ENCODE peak calls at places on chromosomes 4 and X, in seven cellular contexts. Q, U, S, R, Z, O and M are unnamed samples.

GRCh38 chrX:111445485-111445884 is 33.5 kb upstream of the DCX start:
- DNase-seq in Q (peak), U (peak), S (peak), R (no peak), Z (peak), O (peak), M (no peak)

GRCh38 chrX:135112096-135112729 is 8.1 kb downstream of the ETDB start:
- DNase-seq in Q (peak), U (peak), S (peak), R (no peak), Z (peak), O (peak), M (peak)

GRCh38 chrX:43882294-43882681 is at the start of gene MAOB:
- DNase-seq in Q (no peak), U (no peak), S (no peak), R (no peak), Z (peak), O (peak), M (peak)

GRCh38 chr4:173333658-173334084 is 487 bp downstream of the HMGB2 start:
- DNase-seq in Q (no peak), U (no peak), S (no peak), R (peak), Z (peak), O (peak), M (no peak)

GRCh38 chrX:39144965-39145364 is 343.7 kb downstream of the MID1IP1 start:
- DNase-seq in Q (no peak), U (no peak), S (no peak), R (no peak), Z (no peak), O (peak), M (no peak)

GRCh38 chrX:46803140-46803539 is 33.7 kb upstream of the RP2 start:
- DNase-seq in Q (peak), U (no peak), S (no peak), R (no peak), Z (peak), O (peak), M (no peak)

GRCh38 chr4:79650794-79651431 is 242.9 kb upstream of the GK2 start:
- DNase-seq in Q (no peak), U (peak), S (no peak), R (no peak), Z (peak), O (peak), M (no peak)

GRCh38 chr4:22029803-22030202 is 81.2 kb upstream of the KCNIP4 start:
- DNase-seq in Q (no peak), U (peak), S (no peak), R (no peak), Z (peak), O (no peak), M (no peak)

GRCh38 chrX:70592091-70592490 is 147.5 kb downstream of the DLG3 start:
- DNase-seq in Q (peak), U (peak), S (peak), R (no peak), Z (peak), O (peak), M (no peak)

GRCh38 chrX:136397001-136397400 is 90.7 kb upstream of the BRS3 start:
- DNase-seq in Q (peak), U (peak), S (no peak), R (no peak), Z (peak), O (no peak), M (peak)

GRCh38 chr4:87633239-87633638 is 16.8 kb upstream of the DMP1 start:
- DNase-seq in Q (peak), U (no peak), S (no peak), R (no peak), Z (peak), O (peak), M (no peak)
- H3K4me3 ChIP-seq in Q (no peak), U (no peak), S (no peak), R (no peak), Z (no peak), O (no peak), M (no peak)

DNA sequence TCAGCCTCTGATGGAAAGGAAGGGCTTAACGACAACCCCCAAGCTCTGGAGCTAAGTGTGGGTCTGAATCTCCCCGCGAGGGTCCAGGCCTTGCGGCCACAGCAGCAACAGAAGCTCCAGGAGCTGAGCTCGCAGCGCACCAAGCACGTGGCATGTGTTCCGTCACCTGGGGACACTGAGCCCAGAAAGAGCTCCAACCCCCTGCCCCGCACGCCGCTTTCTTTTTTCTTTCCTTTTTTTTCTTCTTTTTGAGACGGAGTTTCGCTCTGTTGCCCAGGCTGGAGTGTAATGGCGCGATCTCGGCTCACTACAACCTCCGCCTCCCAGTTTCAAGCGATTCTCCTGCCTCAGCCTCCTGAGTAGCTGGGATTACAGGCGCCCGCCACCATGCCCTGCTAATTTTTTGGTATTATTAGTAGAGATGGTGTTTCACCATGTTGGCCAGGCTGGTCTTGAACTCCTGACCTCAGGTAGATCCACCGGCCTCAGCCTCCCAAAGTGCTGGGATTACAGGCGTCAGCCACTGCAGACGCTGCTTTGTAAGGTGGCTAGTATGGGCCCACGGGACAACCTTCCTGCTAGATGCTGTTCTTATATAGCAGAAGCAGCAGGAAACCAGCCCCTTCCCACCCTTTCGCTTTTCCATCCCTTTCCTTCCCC is 685 bp upstream of the TNIP2 start:
- DNase-seq in Q (no peak), U (no peak), S (no peak), R (no peak), Z (no peak), O (no peak), M (no peak)
- H3K4me3 ChIP-seq in Q (peak), U (peak), S (peak), R (peak), Z (peak), O (peak), M (peak)

GRCh38 chr4:2812985-2813384 is 20.1 kb downstream of the SH3BP2 start:
- DNase-seq in Q (no peak), U (no peak), S (no peak), R (no peak), Z (no peak), O (peak), M (no peak)

GRCh38 chr4:2814627-2815026 is 21.7 kb downstream of the SH3BP2 start:
- DNase-seq in Q (no peak), U (no peak), S (no peak), R (peak), Z (no peak), O (no peak), M (no peak)

GRCh38 chr4:2812600-2812932 is 19.7 kb downstream of the SH3BP2 start:
- DNase-seq in Q (no peak), U (no peak), S (no peak), R (no peak), Z (no peak), O (peak), M (no peak)

GRCh38 chr4:2811830-2812599 is 19.1 kb downstream of the SH3BP2 start:
- DNase-seq in Q (no peak), U (peak), S (peak), R (peak), Z (no peak), O (peak), M (peak)

DNA sequence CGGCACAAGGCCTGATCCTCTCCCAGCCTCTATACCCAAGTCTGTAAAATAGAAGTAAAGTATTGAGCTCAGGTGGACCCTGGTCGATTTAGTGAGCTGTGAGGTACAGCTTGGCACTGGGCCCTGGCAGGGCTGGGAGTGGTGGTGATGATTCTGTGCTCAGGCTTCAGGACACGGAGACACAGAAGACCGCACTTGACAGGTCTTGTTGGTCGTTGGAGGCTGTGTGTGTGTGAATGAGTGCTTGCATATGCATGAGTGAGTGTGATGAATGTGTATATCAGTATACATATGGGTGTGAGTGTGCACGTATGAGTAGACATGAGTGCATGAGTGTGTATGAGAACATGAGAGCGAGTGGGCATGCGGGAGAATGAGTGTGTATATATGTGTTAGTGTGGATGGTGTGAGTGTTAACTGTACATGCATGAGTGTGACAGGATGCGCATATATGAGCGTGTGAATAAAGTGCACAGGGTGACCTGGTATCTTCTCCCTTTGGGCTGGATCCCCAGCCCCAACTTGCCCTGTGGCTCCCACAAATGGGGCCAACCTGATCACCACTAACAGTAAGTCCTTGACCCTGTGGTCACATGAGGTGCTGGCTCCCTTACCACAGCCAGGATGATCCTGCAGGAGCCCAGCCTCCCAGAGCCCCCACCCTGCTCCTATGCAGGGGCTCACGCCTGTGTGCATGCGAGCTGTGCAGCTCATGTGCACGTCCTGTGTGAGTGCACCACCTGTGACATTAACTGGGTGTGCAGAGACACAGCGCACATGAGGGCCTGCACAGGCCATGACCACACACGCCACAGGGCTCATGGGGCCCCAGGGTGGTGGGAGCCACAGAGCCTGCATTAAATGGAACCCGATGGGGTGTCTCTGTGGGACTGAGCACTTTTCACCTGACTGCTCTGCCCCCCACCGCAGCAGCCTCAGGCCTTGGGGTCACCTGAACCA is 20.8 kb downstream of the SH3BP2 start:
- DNase-seq in Q (no peak), U (no peak), S (no peak), R (no peak), Z (no peak), O (no peak), M (no peak)
- H3K4me3 ChIP-seq in Q (no peak), U (no peak), S (peak), R (peak), Z (no peak), O (no peak), M (peak)

DNA sequence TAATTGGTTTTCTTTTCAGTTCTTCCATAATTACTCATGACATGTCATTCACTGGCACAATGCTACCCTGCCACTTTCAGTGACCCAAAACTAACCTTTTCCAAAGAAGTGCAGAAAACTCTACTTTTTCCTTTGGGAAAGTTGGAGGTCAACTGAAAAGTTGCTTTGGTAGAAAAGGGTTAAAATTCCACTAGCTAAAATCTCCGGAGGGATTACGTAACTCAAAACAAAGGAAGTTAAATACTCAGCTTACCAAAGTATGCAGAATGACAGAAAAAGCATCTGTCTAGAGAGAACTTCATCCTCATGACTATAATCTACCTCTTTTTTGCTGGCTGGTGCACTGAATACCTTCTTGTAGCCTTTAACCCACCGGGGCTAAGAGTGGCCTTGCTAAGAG is 1099.6 kb upstream of the INTU start:
- DNase-seq in Q (no peak), U (peak), S (no peak), R (no peak), Z (no peak), O (peak), M (no peak)
- H3K4me3 ChIP-seq in Q (no peak), U (no peak), S (no peak), R (no peak), Z (no peak), O (no peak), M (no peak)

DNA sequence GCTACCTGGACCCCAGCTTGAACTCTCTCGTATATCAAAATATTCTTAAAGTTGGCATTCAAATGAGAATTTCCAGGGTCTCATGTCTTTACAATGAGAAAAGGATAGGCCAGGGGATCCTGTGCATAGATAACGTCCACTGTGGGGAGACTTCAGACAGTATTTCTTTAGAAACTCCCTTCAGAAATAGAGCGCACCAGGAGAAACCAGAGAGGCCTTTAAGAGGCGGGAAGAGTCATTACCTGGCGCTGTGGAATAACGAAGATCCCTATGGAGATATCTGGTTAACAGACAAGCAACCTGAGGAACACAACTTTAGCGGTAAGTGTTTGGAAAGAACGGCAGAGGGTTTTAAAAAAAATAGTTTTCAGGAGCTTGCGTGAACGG is 618 bp downstream of the RADX start:
- DNase-seq in Q (no peak), U (peak), S (no peak), R (no peak), Z (peak), O (peak), M (no peak)
- H3K4me3 ChIP-seq in Q (peak), U (peak), S (peak), R (peak), Z (peak), O (peak), M (peak)

DNA sequence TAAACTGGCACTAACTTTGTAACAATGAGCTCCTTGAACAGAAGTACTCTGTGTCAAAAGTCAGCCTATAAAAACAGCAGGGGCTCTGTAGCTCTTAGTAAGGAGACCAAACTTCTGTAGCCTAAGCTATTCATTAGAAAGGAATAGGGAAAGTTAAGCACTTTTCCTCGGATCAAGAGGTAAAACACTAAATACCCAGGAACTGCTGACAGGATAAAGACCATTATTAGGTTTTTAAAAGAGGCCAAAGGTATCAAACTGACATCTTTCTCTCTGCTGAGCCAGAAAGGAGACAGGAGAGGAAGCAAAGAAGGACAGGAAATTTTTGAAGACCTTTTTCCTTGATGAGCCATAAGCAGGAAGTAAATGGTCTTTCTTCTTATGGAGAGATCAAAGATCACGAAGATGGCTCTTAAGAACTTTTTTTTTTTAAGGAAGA is 31.9 kb downstream of the ANAPC10 start:
- DNase-seq in Q (peak), U (no peak), S (peak), R (no peak), Z (no peak), O (no peak), M (no peak)
- H3K4me3 ChIP-seq in Q (no peak), U (no peak), S (peak), R (no peak), Z (no peak), O (no peak), M (no peak)

GRCh38 chr4:152663203-152664066 is 16.4 kb downstream of the TMEM154 start:
- DNase-seq in Q (no peak), U (no peak), S (no peak), R (no peak), Z (no peak), O (no peak), M (no peak)
- H3K4me3 ChIP-seq in Q (no peak), U (no peak), S (no peak), R (no peak), Z (no peak), O (no peak), M (peak)

DNA sequence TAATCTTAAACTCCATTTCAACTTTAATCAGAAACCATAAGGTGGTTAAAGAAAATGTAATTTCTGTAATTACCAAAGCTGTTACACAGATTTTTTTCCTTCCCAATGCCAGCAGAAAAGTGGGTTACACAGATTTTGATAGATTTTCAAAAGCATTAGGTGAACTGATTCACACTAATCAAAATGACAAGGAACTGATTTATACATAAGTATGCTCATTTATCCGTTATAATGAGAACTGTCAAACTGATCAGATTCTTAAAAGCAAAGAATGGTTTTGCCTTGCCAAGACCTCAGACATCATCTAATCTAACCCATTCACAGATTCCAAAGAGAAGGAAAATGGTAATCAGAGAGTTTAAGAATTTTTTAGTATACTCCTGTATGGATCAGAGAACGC is 5.2 kb downstream of the UGDH start:
- DNase-seq in Q (no peak), U (no peak), S (no peak), R (no peak), Z (no peak), O (no peak), M (no peak)
- H3K4me3 ChIP-seq in Q (peak), U (no peak), S (no peak), R (no peak), Z (no peak), O (peak), M (no peak)

GRCh38 chrX:33188881-33189280 is 22.5 kb downstream of the DMD start:
- DNase-seq in Q (no peak), U (no peak), S (no peak), R (no peak), Z (no peak), O (no peak), M (no peak)

GRCh38 chrX:33190016-33190415 is 21.3 kb downstream of the DMD start:
- DNase-seq in Q (no peak), U (no peak), S (no peak), R (no peak), Z (no peak), O (no peak), M (no peak)

GRCh38 chrX:33183366-33183765 is 28.0 kb downstream of the DMD start:
- DNase-seq in Q (no peak), U (no peak), S (no peak), R (no peak), Z (no peak), O (no peak), M (no peak)

GRCh38 chrX:33188286-33188685 is 23.1 kb downstream of the DMD start:
- DNase-seq in Q (no peak), U (no peak), S (no peak), R (no peak), Z (no peak), O (no peak), M (no peak)
- H3K4me3 ChIP-seq in Q (no peak), U (no peak), S (no peak), R (no peak), Z (no peak), O (no peak), M (no peak)

GRCh38 chrX:103356897-103357296 is 591 bp downstream of the TCEAL9 start:
- DNase-seq in Q (no peak), U (no peak), S (no peak), R (no peak), Z (no peak), O (peak), M (no peak)
- H3K4me3 ChIP-seq in Q (peak), U (peak), S (peak), R (peak), Z (peak), O (peak), M (peak)